ENCODE peak calls at places on chromosomes 16 and 17, in six cellular contexts. E is cardiac muscle cell, O is breast epithelium, X is LNCaP clone FGC, S is WTC11, Y is epithelial cell of esophagus. N is an unnamed sample.

GRCh38 chr17:52995127-52995526 is 827.6 kb upstream of the KIF2B start:
- DNase-seq in E (no peak), O (no peak), X (no peak), S (no peak), Y (no peak), N (no peak)

GRCh38 chr17:36827056-36827455 is 110.2 kb upstream of the LHX1 start:
- DNase-seq in E (no peak), O (no peak), X (no peak), S (peak), Y (no peak), N (no peak)

GRCh38 chr17:83145358-83145738 is 65.9 kb downstream of the METRNL start:
- DNase-seq in E (no peak), O (peak), X (no peak), S (no peak), Y (no peak), N (no peak)

GRCh38 chr16:69131167-69131748 is 1.1 kb downstream of the CHTF8 start:
- DNase-seq in E (peak), O (no peak), X (no peak), S (no peak), Y (no peak), N (no peak)

GRCh38 chr16:50067290-50067853 is 1.6 kb downstream of the HEATR3 start:
- DNase-seq in E (peak), O (no peak), X (peak), S (no peak), Y (peak), N (peak)

GRCh38 chr17:43368740-43369506 is 29.9 kb upstream of the ARL4D start:
- DNase-seq in E (peak), O (peak), X (no peak), S (peak), Y (peak), N (no peak)

GRCh38 chr16:85754403-85754802 is 3.5 kb upstream of the C16orf74 start:
- DNase-seq in E (no peak), O (no peak), X (no peak), S (no peak), Y (no peak), N (no peak)

GRCh38 chr17:352421-353212 is at the start of gene RPH3AL:
- DNase-seq in E (peak), O (peak), X (no peak), S (no peak), Y (peak), N (no peak)

GRCh38 chr17:4375039-4375748 is 8.7 kb upstream of the UBE2G1 start:
- DNase-seq in E (no peak), O (no peak), X (no peak), S (no peak), Y (no peak), N (no peak)

GRCh38 chr16:68478526-68479249 is 30.4 kb upstream of the SMPD3 start:
- DNase-seq in E (no peak), O (no peak), X (no peak), S (no peak), Y (no peak), N (no peak)

GRCh38 chr17:80029235-80029974 is 6.3 kb downstream of the TBC1D16 start:
- DNase-seq in E (peak), O (peak), X (peak), S (no peak), Y (peak), N (peak)

GRCh38 chr16:869823-870641 is 69.5 kb upstream of the GNG13 start:
- DNase-seq in E (no peak), O (no peak), X (no peak), S (no peak), Y (no peak), N (no peak)

GRCh38 chr16:57563761-57564160 is 21.3 kb downstream of the ADGRG5 start:
- DNase-seq in E (no peak), O (no peak), X (no peak), S (no peak), Y (no peak), N (no peak)

GRCh38 chr17:64084086-64084939 is 45.6 kb downstream of the ERN1 start:
- DNase-seq in E (peak), O (no peak), X (no peak), S (peak), Y (peak), N (no peak)

GRCh38 chr16:75733305-75734141 is 7.2 kb upstream of the CPHXL start:
- DNase-seq in E (peak), O (no peak), X (no peak), S (no peak), Y (no peak), N (peak)

GRCh38 chr16:67028555-67029248 is at the start of gene CBFB:
- DNase-seq in E (peak), O (peak), X (peak), S (peak), Y (peak), N (peak)
- TF ChIP-seq CTCF in E (no peak), O (no peak), X (no peak), S (no peak), Y (no peak), N (no peak)

GRCh38 chr17:40427002-40427491 is 9.4 kb upstream of the TOP2A start:
- DNase-seq in E (no peak), O (no peak), X (no peak), S (no peak), Y (no peak), N (no peak)
- TF ChIP-seq CTCF in E (no peak), O (no peak), X (no peak), S (no peak), Y (no peak), N (no peak)

GRCh38 chr17:48604770-48605329 is at the start of gene HOXB6:
- DNase-seq in E (no peak), O (no peak), X (no peak), S (no peak), Y (no peak), N (no peak)
- TF ChIP-seq CTCF in E (no peak), O (no peak), X (no peak), S (no peak), Y (no peak), N (no peak)

GRCh38 chr17:9905902-9906301 is 831 bp upstream of the RCVRN start:
- DNase-seq in E (peak), O (no peak), X (no peak), S (peak), Y (no peak), N (no peak)
- TF ChIP-seq CTCF in E (peak), O (no peak), X (peak), S (peak), Y (no peak), N (peak)

DNA sequence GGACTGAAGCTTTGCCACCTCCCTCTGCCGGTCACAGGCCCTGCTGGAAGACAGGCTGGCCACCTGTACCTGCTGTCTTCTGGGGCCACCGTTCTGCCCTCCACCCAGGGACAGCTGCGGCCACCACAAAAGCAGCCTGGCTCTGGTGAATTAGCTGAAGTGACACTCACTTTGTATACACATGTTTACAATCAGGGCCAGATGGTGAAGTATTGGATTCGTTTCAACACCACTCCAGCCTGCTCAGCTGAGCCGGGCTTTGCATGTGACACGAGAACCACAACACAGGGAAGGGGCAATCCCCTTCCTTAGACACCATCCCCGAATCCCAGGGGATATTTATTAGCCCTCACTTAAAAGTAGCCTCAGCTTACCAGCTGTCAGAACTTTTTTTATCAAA is 191.5 kb upstream of the RPL38 start:
- DNase-seq in E (no peak), O (no peak), X (no peak), S (no peak), Y (no peak), N (no peak)
- TF ChIP-seq CTCF in E (no peak), O (no peak), X (no peak), S (no peak), Y (no peak), N (no peak)

GRCh38 chr17:30906101-30906911 is at the start of gene TEFM:
- DNase-seq in E (peak), O (peak), X (peak), S (peak), Y (peak), N (peak)
- TF ChIP-seq CTCF in E (no peak), O (no peak), X (no peak), S (no peak), Y (peak), N (no peak)

GRCh38 chr16:6170022-6170421 is 1072.4 kb upstream of the EEF2KMT start:
- DNase-seq in E (no peak), O (no peak), X (no peak), S (no peak), Y (no peak), N (no peak)

GRCh38 chr16:6160871-6161270 is 1063.3 kb upstream of the EEF2KMT start:
- DNase-seq in E (no peak), O (no peak), X (no peak), S (no peak), Y (no peak), N (no peak)

GRCh38 chr16:6160303-6160702 is 1062.7 kb upstream of the EEF2KMT start:
- DNase-seq in E (no peak), O (no peak), X (no peak), S (no peak), Y (no peak), N (no peak)

DNA sequence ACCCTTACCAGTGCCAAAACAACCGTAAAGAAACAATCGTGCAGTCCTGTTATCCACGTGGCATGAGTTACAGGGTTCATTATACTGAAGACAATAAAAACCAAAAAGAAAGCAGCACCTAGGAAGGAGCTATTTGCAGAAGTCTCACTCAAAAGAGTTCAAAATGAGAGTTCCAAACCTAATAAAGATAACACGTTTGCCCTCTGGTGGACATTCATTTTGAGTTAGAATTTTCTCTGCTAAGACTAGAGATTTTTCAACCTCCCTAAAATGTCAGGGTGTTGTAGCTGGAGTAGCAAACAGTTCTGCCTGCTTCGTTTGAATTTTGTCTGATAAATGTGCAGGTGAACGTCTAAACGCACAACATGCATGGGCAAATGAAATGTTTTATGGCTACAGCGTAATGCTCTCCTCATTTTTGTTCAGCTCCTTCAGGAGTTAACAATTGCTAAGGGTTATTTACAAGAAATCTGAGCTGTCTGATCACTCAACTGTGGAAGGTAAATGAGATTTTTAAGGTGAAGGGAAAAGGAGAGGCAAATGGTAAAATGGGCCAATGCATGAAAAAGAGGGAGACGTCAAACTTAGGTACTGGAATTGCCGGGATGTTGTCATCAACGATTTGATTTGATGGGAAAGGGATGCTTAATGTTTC is 1067.9 kb upstream of the EEF2KMT start:
- DNase-seq in E (no peak), O (no peak), X (no peak), S (no peak), Y (peak), N (no peak)
- TF ChIP-seq CTCF in E (no peak), O (no peak), X (peak), S (no peak), Y (peak), N (no peak)

GRCh38 chr16:88672776-88673175 is 9.9 kb upstream of the MVD start:
- DNase-seq in E (no peak), O (no peak), X (no peak), S (peak), Y (peak), N (no peak)
- TF ChIP-seq CTCF in E (peak), O (no peak), X (peak), S (no peak), Y (peak), N (no peak)